ENCODE peak calls at places on chromosomes 16 and 17, in four cellular contexts. One of them, this sample, is unnamed.

GRCh38 chr16:84611041-84611440 is 6.8 kb downstream of the COTL1 start:
- DNase-seq in coronary artery: no peak
- DNase-seq in right lobe of liver: no peak
- DNase-seq in caudate nucleus: no peak
- DNase-seq in this sample: no peak

GRCh38 chr17:75979705-75980187 is 706 bp downstream of the TEN1 start:
- DNase-seq in caudate nucleus: no peak
- DNase-seq in right lobe of liver: no peak
- DNase-seq in coronary artery: no peak
- DNase-seq in this sample: no peak

GRCh38 chr17:52395308-52395707 is 236.8 kb upstream of the CA10 start:
- DNase-seq in caudate nucleus: no peak
- DNase-seq in coronary artery: no peak
- DNase-seq in right lobe of liver: no peak
- DNase-seq in this sample: no peak

GRCh38 chr17:80034654-80034976 is 1.1 kb downstream of the TBC1D16 start:
- DNase-seq in caudate nucleus: no peak
- DNase-seq in right lobe of liver: no peak
- DNase-seq in coronary artery: no peak
- DNase-seq in this sample: no peak

GRCh38 chr16:667113-667779 is 686 bp upstream of the RHOT2 start:
- DNase-seq in coronary artery: no peak
- DNase-seq in right lobe of liver: no peak
- DNase-seq in caudate nucleus: no peak
- DNase-seq in this sample: no peak

GRCh38 chr17:1644493-1645206 is 882 bp downstream of the SCARF1 start:
- DNase-seq in caudate nucleus: no peak
- DNase-seq in right lobe of liver: no peak
- DNase-seq in coronary artery: no peak
- DNase-seq in this sample: peak

GRCh38 chr16:17578921-17579876 is 108.4 kb upstream of the XYLT1 start:
- DNase-seq in right lobe of liver: peak
- DNase-seq in caudate nucleus: peak
- DNase-seq in coronary artery: no peak
- DNase-seq in this sample: peak

GRCh38 chr17:8158267-8159031 is 4.3 kb downstream of the VAMP2 start:
- DNase-seq in coronary artery: peak
- DNase-seq in right lobe of liver: peak
- DNase-seq in caudate nucleus: peak
- DNase-seq in this sample: peak

GRCh38 chr17:1009411-1010085 is 12.6 kb downstream of the TIMM22 start:
- DNase-seq in coronary artery: peak
- DNase-seq in caudate nucleus: no peak
- DNase-seq in right lobe of liver: no peak
- DNase-seq in this sample: no peak

GRCh38 chr17:7177954-7178477 is 1.2 kb downstream of the ASGR1 start:
- DNase-seq in right lobe of liver: peak
- DNase-seq in caudate nucleus: peak
- DNase-seq in coronary artery: no peak
- DNase-seq in this sample: no peak

GRCh38 chr17:81139428-81139827 is 25.9 kb upstream of the PVALEF start:
- DNase-seq in coronary artery: no peak
- DNase-seq in right lobe of liver: no peak
- DNase-seq in caudate nucleus: no peak
- DNase-seq in this sample: no peak

GRCh38 chr17:74760404-74761105 is 12.1 kb downstream of the NHERF1 start:
- DNase-seq in right lobe of liver: peak
- DNase-seq in coronary artery: no peak
- DNase-seq in caudate nucleus: no peak
- DNase-seq in this sample: no peak

GRCh38 chr17:35521150-35521549 is 16.3 kb downstream of the SLFN12L start:
- DNase-seq in caudate nucleus: no peak
- DNase-seq in coronary artery: no peak
- DNase-seq in right lobe of liver: no peak
- DNase-seq in this sample: no peak

This sample was measured in MCF 10A.